ENCODE peak calls at places on chromosomes 6 and 20, in five cellular contexts. Q is mucosa of gallbladder; H is EL; L is ELR; E is activated T-helper 1 cell treated with anti-CD3 and anti-CD28 coated beads, Interleukin-2, amount 50 U/mL, for 16 hours. S is an unnamed sample.

GRCh38 chr6:147711511-147711910 is 203.0 kb downstream of the SAMD5 start:
- DNase-seq in L (no peak), H (no peak), E (no peak), Q (no peak), S (no peak)

GRCh38 chr6:84284428-84285033 is 57.1 kb upstream of the CEP162 start:
- DNase-seq in Q (no peak), H (peak; percentile 8), E (no peak), L (peak; percentile 32), S (no peak)

GRCh38 chr6:35018746-35019145 is 122.4 kb downstream of the TCP11 start:
- DNase-seq in L (no peak), Q (no peak), E (no peak), H (no peak), S (no peak)

GRCh38 chr6:17878734-17879133 is 108.7 kb downstream of the KIF13A start:
- DNase-seq in Q (no peak), E (no peak), L (no peak), H (no peak), S (no peak)

GRCh38 chr6:9554351-9554750 is 860.5 kb downstream of the TFAP2A start:
- DNase-seq in Q (no peak), H (no peak), E (no peak), L (no peak), S (no peak)

GRCh38 chr6:100035873-100036653 is 42.0 kb upstream of the MCHR2 start:
- DNase-seq in H (peak; percentile 11), L (peak; percentile 40), E (no peak), Q (no peak), S (no peak)

GRCh38 chr20:37627060-37627766 is 66.6 kb upstream of the CTNNBL1 start:
- DNase-seq in Q (peak; percentile 57), E (no peak), L (peak; percentile 65), H (peak; percentile 40), S (peak; percentile 24)

GRCh38 chr6:143506199-143506598 is 5.3 kb downstream of the FUCA2 start:
- DNase-seq in L (no peak), E (no peak), Q (no peak), H (no peak), S (no peak)

GRCh38 chr6:143843689-143844405 is 709 bp downstream of the LTV1 start:
- DNase-seq in Q (no peak), E (no peak), H (peak; percentile 3), L (peak; percentile 30), S (no peak)

GRCh38 chr6:117074672-117075071 is 190.7 kb upstream of the VGLL2 start:
- DNase-seq in H (no peak), Q (no peak), L (no peak), E (no peak), S (no peak)